ENCODE peak calls at places on chromosomes 4 and X, in six cellular contexts. One of them, this sample, is unnamed.

GRCh38 chrX:50971390-50971789 is 60.9 kb downstream of the BMP15 start:
- DNase-seq in glutamatergic neuron: no peak
- DNase-seq in cardiac fibroblast: peak; percentile 0
- DNase-seq in stimulated activated CD8-positive, alpha-beta memory T cell treated with anti-CD3 and anti-CD28 coated beads, Interleukin-7, amount 100 ng/mL, for 24 hours: no peak
- DNase-seq in stimulated activated CD4-positive, alpha-beta T cell treated with anti-CD3 and anti-CD28 coated beads, Interleukin-4, amount 100 ng/mL, for 4 hours: no peak
- DNase-seq in endodermal cell: no peak
- DNase-seq in this sample: no peak

GRCh38 chrX:132837971-132838370 is 120.5 kb downstream of the HS6ST2 start:
- DNase-seq in glutamatergic neuron: no peak
- DNase-seq in cardiac fibroblast: no peak
- DNase-seq in stimulated activated CD8-positive, alpha-beta memory T cell treated with anti-CD3 and anti-CD28 coated beads, Interleukin-7, amount 100 ng/mL, for 24 hours: no peak
- DNase-seq in stimulated activated CD4-positive, alpha-beta T cell treated with anti-CD3 and anti-CD28 coated beads, Interleukin-4, amount 100 ng/mL, for 4 hours: no peak
- DNase-seq in endodermal cell: no peak
- DNase-seq in this sample: no peak

GRCh38 chrX:11435568-11435967 is 142.4 kb downstream of the AMELX start:
- DNase-seq in glutamatergic neuron: no peak
- DNase-seq in cardiac fibroblast: peak; percentile 88
- DNase-seq in stimulated activated CD8-positive, alpha-beta memory T cell treated with anti-CD3 and anti-CD28 coated beads, Interleukin-7, amount 100 ng/mL, for 24 hours: no peak
- DNase-seq in stimulated activated CD4-positive, alpha-beta T cell treated with anti-CD3 and anti-CD28 coated beads, Interleukin-4, amount 100 ng/mL, for 4 hours: no peak
- DNase-seq in endodermal cell: no peak
- DNase-seq in this sample: no peak

GRCh38 chr4:124509151-124509550 is 203.4 kb downstream of the ANKRD50 start:
- DNase-seq in glutamatergic neuron: no peak
- DNase-seq in cardiac fibroblast: no peak
- DNase-seq in stimulated activated CD8-positive, alpha-beta memory T cell treated with anti-CD3 and anti-CD28 coated beads, Interleukin-7, amount 100 ng/mL, for 24 hours: no peak
- DNase-seq in stimulated activated CD4-positive, alpha-beta T cell treated with anti-CD3 and anti-CD28 coated beads, Interleukin-4, amount 100 ng/mL, for 4 hours: no peak
- DNase-seq in endodermal cell: no peak
- DNase-seq in this sample: no peak

GRCh38 chr4:138972956-138973819 is 42.4 kb upstream of the NOCT start:
- DNase-seq in glutamatergic neuron: peak; percentile 26
- DNase-seq in cardiac fibroblast: no peak
- DNase-seq in stimulated activated CD8-positive, alpha-beta memory T cell treated with anti-CD3 and anti-CD28 coated beads, Interleukin-7, amount 100 ng/mL, for 24 hours: no peak
- DNase-seq in stimulated activated CD4-positive, alpha-beta T cell treated with anti-CD3 and anti-CD28 coated beads, Interleukin-4, amount 100 ng/mL, for 4 hours: no peak
- DNase-seq in endodermal cell: peak; percentile 83
- DNase-seq in this sample: no peak

GRCh38 chr4:95742179-95742578 is 97.7 kb upstream of the PDHA2 start:
- DNase-seq in glutamatergic neuron: no peak
- DNase-seq in cardiac fibroblast: no peak
- DNase-seq in stimulated activated CD8-positive, alpha-beta memory T cell treated with anti-CD3 and anti-CD28 coated beads, Interleukin-7, amount 100 ng/mL, for 24 hours: no peak
- DNase-seq in stimulated activated CD4-positive, alpha-beta T cell treated with anti-CD3 and anti-CD28 coated beads, Interleukin-4, amount 100 ng/mL, for 4 hours: no peak
- DNase-seq in endodermal cell: no peak
- DNase-seq in this sample: no peak

GRCh38 chrX:20080277-20080676 is 36.4 kb downstream of the MAP7D2 start:
- DNase-seq in glutamatergic neuron: no peak
- DNase-seq in cardiac fibroblast: no peak
- DNase-seq in stimulated activated CD8-positive, alpha-beta memory T cell treated with anti-CD3 and anti-CD28 coated beads, Interleukin-7, amount 100 ng/mL, for 24 hours: no peak
- DNase-seq in stimulated activated CD4-positive, alpha-beta T cell treated with anti-CD3 and anti-CD28 coated beads, Interleukin-4, amount 100 ng/mL, for 4 hours: no peak
- DNase-seq in endodermal cell: no peak
- DNase-seq in this sample: no peak

GRCh38 chr4:7964890-7965662 is 25.4 kb upstream of the AFAP1 start:
- DNase-seq in glutamatergic neuron: no peak
- DNase-seq in cardiac fibroblast: peak; percentile 91
- DNase-seq in stimulated activated CD8-positive, alpha-beta memory T cell treated with anti-CD3 and anti-CD28 coated beads, Interleukin-7, amount 100 ng/mL, for 24 hours: no peak
- DNase-seq in stimulated activated CD4-positive, alpha-beta T cell treated with anti-CD3 and anti-CD28 coated beads, Interleukin-4, amount 100 ng/mL, for 4 hours: peak; percentile 57
- DNase-seq in endodermal cell: peak; percentile 68
- DNase-seq in this sample: no peak

GRCh38 chr4:146143888-146144287 is 31.6 kb upstream of the LSM6 start:
- DNase-seq in glutamatergic neuron: no peak
- DNase-seq in cardiac fibroblast: no peak
- DNase-seq in stimulated activated CD8-positive, alpha-beta memory T cell treated with anti-CD3 and anti-CD28 coated beads, Interleukin-7, amount 100 ng/mL, for 24 hours: no peak
- DNase-seq in stimulated activated CD4-positive, alpha-beta T cell treated with anti-CD3 and anti-CD28 coated beads, Interleukin-4, amount 100 ng/mL, for 4 hours: no peak
- DNase-seq in endodermal cell: no peak
- DNase-seq in this sample: no peak

GRCh38 chr4:26150948-26151347 is 169.9 kb upstream of the RBPJ start:
- DNase-seq in glutamatergic neuron: no peak
- DNase-seq in cardiac fibroblast: peak; percentile 28
- DNase-seq in stimulated activated CD8-positive, alpha-beta memory T cell treated with anti-CD3 and anti-CD28 coated beads, Interleukin-7, amount 100 ng/mL, for 24 hours: no peak
- DNase-seq in stimulated activated CD4-positive, alpha-beta T cell treated with anti-CD3 and anti-CD28 coated beads, Interleukin-4, amount 100 ng/mL, for 4 hours: peak; percentile 36
- DNase-seq in endodermal cell: no peak
- DNase-seq in this sample: no peak

GRCh38 chr4:152422817-152423320 is 113.0 kb downstream of the FBXW7 start:
- DNase-seq in glutamatergic neuron: no peak
- DNase-seq in cardiac fibroblast: no peak
- DNase-seq in stimulated activated CD8-positive, alpha-beta memory T cell treated with anti-CD3 and anti-CD28 coated beads, Interleukin-7, amount 100 ng/mL, for 24 hours: no peak
- DNase-seq in stimulated activated CD4-positive, alpha-beta T cell treated with anti-CD3 and anti-CD28 coated beads, Interleukin-4, amount 100 ng/mL, for 4 hours: no peak
- DNase-seq in endodermal cell: no peak
- DNase-seq in this sample: no peak

GRCh38 chrX:386768-387575 is at the start of gene PPP2R3B:
- DNase-seq in glutamatergic neuron: peak; percentile 99
- DNase-seq in cardiac fibroblast: peak; percentile 99
- DNase-seq in stimulated activated CD8-positive, alpha-beta memory T cell treated with anti-CD3 and anti-CD28 coated beads, Interleukin-7, amount 100 ng/mL, for 24 hours: peak; percentile 96
- DNase-seq in stimulated activated CD4-positive, alpha-beta T cell treated with anti-CD3 and anti-CD28 coated beads, Interleukin-4, amount 100 ng/mL, for 4 hours: peak; percentile 99
- DNase-seq in endodermal cell: peak; percentile 99
- DNase-seq in this sample: peak; percentile 94

GRCh38 chr4:536351-536972 is 37.5 kb downstream of the PIGG start:
- DNase-seq in glutamatergic neuron: no peak
- DNase-seq in cardiac fibroblast: no peak
- DNase-seq in stimulated activated CD8-positive, alpha-beta memory T cell treated with anti-CD3 and anti-CD28 coated beads, Interleukin-7, amount 100 ng/mL, for 24 hours: no peak
- DNase-seq in stimulated activated CD4-positive, alpha-beta T cell treated with anti-CD3 and anti-CD28 coated beads, Interleukin-4, amount 100 ng/mL, for 4 hours: no peak
- DNase-seq in endodermal cell: no peak
- DNase-seq in this sample: no peak

GRCh38 chr4:40606239-40606767 is 23.4 kb downstream of the RBM47 start:
- DNase-seq in glutamatergic neuron: no peak
- DNase-seq in cardiac fibroblast: no peak
- DNase-seq in stimulated activated CD8-positive, alpha-beta memory T cell treated with anti-CD3 and anti-CD28 coated beads, Interleukin-7, amount 100 ng/mL, for 24 hours: no peak
- DNase-seq in stimulated activated CD4-positive, alpha-beta T cell treated with anti-CD3 and anti-CD28 coated beads, Interleukin-4, amount 100 ng/mL, for 4 hours: no peak
- DNase-seq in endodermal cell: peak; percentile 65
- DNase-seq in this sample: no peak

GRCh38 chrX:19017271-19017670 is 33.4 kb upstream of the PHKA2 start:
- DNase-seq in glutamatergic neuron: peak; percentile 28
- DNase-seq in cardiac fibroblast: peak; percentile 25
- DNase-seq in stimulated activated CD8-positive, alpha-beta memory T cell treated with anti-CD3 and anti-CD28 coated beads, Interleukin-7, amount 100 ng/mL, for 24 hours: no peak
- DNase-seq in stimulated activated CD4-positive, alpha-beta T cell treated with anti-CD3 and anti-CD28 coated beads, Interleukin-4, amount 100 ng/mL, for 4 hours: no peak
- DNase-seq in endodermal cell: peak; percentile 70
- DNase-seq in this sample: peak; percentile 54

GRCh38 chr4:24778427-24779225 is 16.7 kb upstream of the SOD3 start:
- DNase-seq in glutamatergic neuron: no peak
- DNase-seq in cardiac fibroblast: peak; percentile 99
- DNase-seq in stimulated activated CD8-positive, alpha-beta memory T cell treated with anti-CD3 and anti-CD28 coated beads, Interleukin-7, amount 100 ng/mL, for 24 hours: no peak
- DNase-seq in stimulated activated CD4-positive, alpha-beta T cell treated with anti-CD3 and anti-CD28 coated beads, Interleukin-4, amount 100 ng/mL, for 4 hours: no peak
- DNase-seq in endodermal cell: no peak
- DNase-seq in this sample: no peak

GRCh38 chr4:98626350-98626749 is 32.1 kb downstream of the TSPAN5 start:
- DNase-seq in glutamatergic neuron: no peak
- DNase-seq in cardiac fibroblast: peak; percentile 88
- DNase-seq in stimulated activated CD8-positive, alpha-beta memory T cell treated with anti-CD3 and anti-CD28 coated beads, Interleukin-7, amount 100 ng/mL, for 24 hours: no peak
- DNase-seq in stimulated activated CD4-positive, alpha-beta T cell treated with anti-CD3 and anti-CD28 coated beads, Interleukin-4, amount 100 ng/mL, for 4 hours: no peak
- DNase-seq in endodermal cell: peak; percentile 84
- DNase-seq in this sample: no peak

GRCh38 chr4:185903205-185903604 is 91.2 kb upstream of the SORBS2 start:
- DNase-seq in glutamatergic neuron: no peak
- DNase-seq in cardiac fibroblast: no peak
- DNase-seq in stimulated activated CD8-positive, alpha-beta memory T cell treated with anti-CD3 and anti-CD28 coated beads, Interleukin-7, amount 100 ng/mL, for 24 hours: no peak
- DNase-seq in stimulated activated CD4-positive, alpha-beta T cell treated with anti-CD3 and anti-CD28 coated beads, Interleukin-4, amount 100 ng/mL, for 4 hours: no peak
- DNase-seq in endodermal cell: no peak
- DNase-seq in this sample: no peak

GRCh38 chr4:146699910-146700309 is 61.2 kb downstream of the POU4F2 start:
- DNase-seq in glutamatergic neuron: no peak
- DNase-seq in cardiac fibroblast: no peak
- DNase-seq in stimulated activated CD8-positive, alpha-beta memory T cell treated with anti-CD3 and anti-CD28 coated beads, Interleukin-7, amount 100 ng/mL, for 24 hours: no peak
- DNase-seq in stimulated activated CD4-positive, alpha-beta T cell treated with anti-CD3 and anti-CD28 coated beads, Interleukin-4, amount 100 ng/mL, for 4 hours: no peak
- DNase-seq in endodermal cell: no peak
- DNase-seq in this sample: no peak

GRCh38 chrX:46922601-46923000 is 10.4 kb downstream of the JADE3 start:
- DNase-seq in glutamatergic neuron: no peak
- DNase-seq in cardiac fibroblast: no peak
- DNase-seq in stimulated activated CD8-positive, alpha-beta memory T cell treated with anti-CD3 and anti-CD28 coated beads, Interleukin-7, amount 100 ng/mL, for 24 hours: no peak
- DNase-seq in stimulated activated CD4-positive, alpha-beta T cell treated with anti-CD3 and anti-CD28 coated beads, Interleukin-4, amount 100 ng/mL, for 4 hours: no peak
- DNase-seq in endodermal cell: no peak
- DNase-seq in this sample: no peak

GRCh38 chr4:14908635-14909034 is 93.6 kb upstream of the CPEB2 start:
- DNase-seq in glutamatergic neuron: no peak
- DNase-seq in cardiac fibroblast: no peak
- DNase-seq in stimulated activated CD8-positive, alpha-beta memory T cell treated with anti-CD3 and anti-CD28 coated beads, Interleukin-7, amount 100 ng/mL, for 24 hours: no peak
- DNase-seq in stimulated activated CD4-positive, alpha-beta T cell treated with anti-CD3 and anti-CD28 coated beads, Interleukin-4, amount 100 ng/mL, for 4 hours: no peak
- DNase-seq in endodermal cell: no peak
- DNase-seq in this sample: no peak

GRCh38 chrX:150258463-150259430 is 104.4 kb upstream of the MAMLD1 start:
- DNase-seq in glutamatergic neuron: no peak
- DNase-seq in cardiac fibroblast: peak; percentile 5
- DNase-seq in stimulated activated CD8-positive, alpha-beta memory T cell treated with anti-CD3 and anti-CD28 coated beads, Interleukin-7, amount 100 ng/mL, for 24 hours: no peak
- DNase-seq in stimulated activated CD4-positive, alpha-beta T cell treated with anti-CD3 and anti-CD28 coated beads, Interleukin-4, amount 100 ng/mL, for 4 hours: no peak
- DNase-seq in endodermal cell: peak; percentile 29
- DNase-seq in this sample: no peak

GRCh38 chrX:100650841-100651240 is 6.8 kb downstream of the SRPX2 start:
- DNase-seq in glutamatergic neuron: no peak
- DNase-seq in cardiac fibroblast: no peak
- DNase-seq in stimulated activated CD8-positive, alpha-beta memory T cell treated with anti-CD3 and anti-CD28 coated beads, Interleukin-7, amount 100 ng/mL, for 24 hours: no peak
- DNase-seq in stimulated activated CD4-positive, alpha-beta T cell treated with anti-CD3 and anti-CD28 coated beads, Interleukin-4, amount 100 ng/mL, for 4 hours: no peak
- DNase-seq in endodermal cell: no peak
- DNase-seq in this sample: no peak

GRCh38 chr4:42280327-42281095 is 116.8 kb upstream of the SHISA3 start:
- DNase-seq in glutamatergic neuron: no peak
- DNase-seq in cardiac fibroblast: peak; percentile 41
- DNase-seq in stimulated activated CD8-positive, alpha-beta memory T cell treated with anti-CD3 and anti-CD28 coated beads, Interleukin-7, amount 100 ng/mL, for 24 hours: no peak
- DNase-seq in stimulated activated CD4-positive, alpha-beta T cell treated with anti-CD3 and anti-CD28 coated beads, Interleukin-4, amount 100 ng/mL, for 4 hours: no peak
- DNase-seq in endodermal cell: peak; percentile 58
- DNase-seq in this sample: peak; percentile 55

GRCh38 chrX:136476501-136476900 is 11.2 kb upstream of the BRS3 start:
- DNase-seq in glutamatergic neuron: no peak
- DNase-seq in cardiac fibroblast: no peak
- DNase-seq in stimulated activated CD8-positive, alpha-beta memory T cell treated with anti-CD3 and anti-CD28 coated beads, Interleukin-7, amount 100 ng/mL, for 24 hours: no peak
- DNase-seq in stimulated activated CD4-positive, alpha-beta T cell treated with anti-CD3 and anti-CD28 coated beads, Interleukin-4, amount 100 ng/mL, for 4 hours: no peak
- DNase-seq in endodermal cell: no peak
- DNase-seq in this sample: no peak

GRCh38 chr4:15343581-15343980 is 84.3 kb upstream of the C1QTNF7 start:
- DNase-seq in glutamatergic neuron: no peak
- DNase-seq in cardiac fibroblast: no peak
- DNase-seq in stimulated activated CD8-positive, alpha-beta memory T cell treated with anti-CD3 and anti-CD28 coated beads, Interleukin-7, amount 100 ng/mL, for 24 hours: no peak
- DNase-seq in stimulated activated CD4-positive, alpha-beta T cell treated with anti-CD3 and anti-CD28 coated beads, Interleukin-4, amount 100 ng/mL, for 4 hours: no peak
- DNase-seq in endodermal cell: no peak
- DNase-seq in this sample: no peak

GRCh38 chr4:184756399-184756798 is 22.5 kb upstream of the CENPU start:
- DNase-seq in glutamatergic neuron: no peak
- DNase-seq in cardiac fibroblast: peak; percentile 90
- DNase-seq in stimulated activated CD8-positive, alpha-beta memory T cell treated with anti-CD3 and anti-CD28 coated beads, Interleukin-7, amount 100 ng/mL, for 24 hours: no peak
- DNase-seq in stimulated activated CD4-positive, alpha-beta T cell treated with anti-CD3 and anti-CD28 coated beads, Interleukin-4, amount 100 ng/mL, for 4 hours: no peak
- DNase-seq in endodermal cell: no peak
- DNase-seq in this sample: no peak

GRCh38 chr4:72613959-72614358 is 44.9 kb upstream of the ADAMTS3 start:
- DNase-seq in glutamatergic neuron: no peak
- DNase-seq in cardiac fibroblast: no peak
- DNase-seq in stimulated activated CD8-positive, alpha-beta memory T cell treated with anti-CD3 and anti-CD28 coated beads, Interleukin-7, amount 100 ng/mL, for 24 hours: no peak
- DNase-seq in stimulated activated CD4-positive, alpha-beta T cell treated with anti-CD3 and anti-CD28 coated beads, Interleukin-4, amount 100 ng/mL, for 4 hours: no peak
- DNase-seq in endodermal cell: no peak
- DNase-seq in this sample: no peak

GRCh38 chr4:149887091-149887490 is 71.4 kb upstream of the IQCM start:
- DNase-seq in glutamatergic neuron: no peak
- DNase-seq in cardiac fibroblast: no peak
- DNase-seq in stimulated activated CD8-positive, alpha-beta memory T cell treated with anti-CD3 and anti-CD28 coated beads, Interleukin-7, amount 100 ng/mL, for 24 hours: no peak
- DNase-seq in stimulated activated CD4-positive, alpha-beta T cell treated with anti-CD3 and anti-CD28 coated beads, Interleukin-4, amount 100 ng/mL, for 4 hours: no peak
- DNase-seq in endodermal cell: no peak
- DNase-seq in this sample: no peak

GRCh38 chr4:163523791-163524365 is 29.4 kb downstream of the TMA16 start:
- DNase-seq in glutamatergic neuron: no peak
- DNase-seq in cardiac fibroblast: no peak
- DNase-seq in stimulated activated CD8-positive, alpha-beta memory T cell treated with anti-CD3 and anti-CD28 coated beads, Interleukin-7, amount 100 ng/mL, for 24 hours: no peak
- DNase-seq in stimulated activated CD4-positive, alpha-beta T cell treated with anti-CD3 and anti-CD28 coated beads, Interleukin-4, amount 100 ng/mL, for 4 hours: no peak
- DNase-seq in endodermal cell: no peak
- DNase-seq in this sample: no peak

GRCh38 chr4:24405356-24405755 is 179.0 kb downstream of the DHX15 start:
- DNase-seq in glutamatergic neuron: no peak
- DNase-seq in cardiac fibroblast: no peak
- DNase-seq in stimulated activated CD8-positive, alpha-beta memory T cell treated with anti-CD3 and anti-CD28 coated beads, Interleukin-7, amount 100 ng/mL, for 24 hours: no peak
- DNase-seq in stimulated activated CD4-positive, alpha-beta T cell treated with anti-CD3 and anti-CD28 coated beads, Interleukin-4, amount 100 ng/mL, for 4 hours: no peak
- DNase-seq in endodermal cell: no peak
- DNase-seq in this sample: no peak

GRCh38 chrX:19829817-19830216 is 57.6 kb downstream of the SH3KBP1 start:
- DNase-seq in glutamatergic neuron: no peak
- DNase-seq in cardiac fibroblast: no peak
- DNase-seq in stimulated activated CD8-positive, alpha-beta memory T cell treated with anti-CD3 and anti-CD28 coated beads, Interleukin-7, amount 100 ng/mL, for 24 hours: no peak
- DNase-seq in stimulated activated CD4-positive, alpha-beta T cell treated with anti-CD3 and anti-CD28 coated beads, Interleukin-4, amount 100 ng/mL, for 4 hours: no peak
- DNase-seq in endodermal cell: no peak
- DNase-seq in this sample: no peak

GRCh38 chrX:120262781-120263719 is 12.4 kb downstream of the ZBTB33 start:
- DNase-seq in glutamatergic neuron: peak; percentile 40
- DNase-seq in cardiac fibroblast: no peak
- DNase-seq in stimulated activated CD8-positive, alpha-beta memory T cell treated with anti-CD3 and anti-CD28 coated beads, Interleukin-7, amount 100 ng/mL, for 24 hours: no peak
- DNase-seq in stimulated activated CD4-positive, alpha-beta T cell treated with anti-CD3 and anti-CD28 coated beads, Interleukin-4, amount 100 ng/mL, for 4 hours: no peak
- DNase-seq in endodermal cell: peak; percentile 57
- DNase-seq in this sample: no peak

GRCh38 chrX:10526442-10526841 is 93.9 kb downstream of the MID1 start:
- DNase-seq in glutamatergic neuron: no peak
- DNase-seq in cardiac fibroblast: no peak
- DNase-seq in stimulated activated CD8-positive, alpha-beta memory T cell treated with anti-CD3 and anti-CD28 coated beads, Interleukin-7, amount 100 ng/mL, for 24 hours: no peak
- DNase-seq in stimulated activated CD4-positive, alpha-beta T cell treated with anti-CD3 and anti-CD28 coated beads, Interleukin-4, amount 100 ng/mL, for 4 hours: no peak
- DNase-seq in endodermal cell: no peak
- DNase-seq in this sample: no peak

GRCh38 chr4:5156677-5157076 is 105.4 kb downstream of the STK32B start:
- DNase-seq in glutamatergic neuron: no peak
- DNase-seq in cardiac fibroblast: no peak
- DNase-seq in stimulated activated CD8-positive, alpha-beta memory T cell treated with anti-CD3 and anti-CD28 coated beads, Interleukin-7, amount 100 ng/mL, for 24 hours: no peak
- DNase-seq in stimulated activated CD4-positive, alpha-beta T cell treated with anti-CD3 and anti-CD28 coated beads, Interleukin-4, amount 100 ng/mL, for 4 hours: no peak
- DNase-seq in endodermal cell: no peak
- DNase-seq in this sample: no peak

GRCh38 chrX:153765138-153766079 is 1.4 kb downstream of the PLXNB3 start:
- DNase-seq in glutamatergic neuron: peak; percentile 14
- DNase-seq in cardiac fibroblast: peak; percentile 21
- DNase-seq in stimulated activated CD8-positive, alpha-beta memory T cell treated with anti-CD3 and anti-CD28 coated beads, Interleukin-7, amount 100 ng/mL, for 24 hours: no peak
- DNase-seq in stimulated activated CD4-positive, alpha-beta T cell treated with anti-CD3 and anti-CD28 coated beads, Interleukin-4, amount 100 ng/mL, for 4 hours: no peak
- DNase-seq in endodermal cell: peak; percentile 47
- DNase-seq in this sample: peak; percentile 60

GRCh38 chr4:165813606-165814005 is 59.4 kb upstream of the TLL1 start:
- DNase-seq in glutamatergic neuron: no peak
- DNase-seq in cardiac fibroblast: no peak
- DNase-seq in stimulated activated CD8-positive, alpha-beta memory T cell treated with anti-CD3 and anti-CD28 coated beads, Interleukin-7, amount 100 ng/mL, for 24 hours: no peak
- DNase-seq in stimulated activated CD4-positive, alpha-beta T cell treated with anti-CD3 and anti-CD28 coated beads, Interleukin-4, amount 100 ng/mL, for 4 hours: no peak
- DNase-seq in endodermal cell: no peak
- DNase-seq in this sample: no peak

GRCh38 chrX:24479924-24480722 is 15.0 kb downstream of the PDK3 start:
- DNase-seq in glutamatergic neuron: peak; percentile 18
- DNase-seq in cardiac fibroblast: no peak
- DNase-seq in stimulated activated CD8-positive, alpha-beta memory T cell treated with anti-CD3 and anti-CD28 coated beads, Interleukin-7, amount 100 ng/mL, for 24 hours: peak; percentile 26
- DNase-seq in stimulated activated CD4-positive, alpha-beta T cell treated with anti-CD3 and anti-CD28 coated beads, Interleukin-4, amount 100 ng/mL, for 4 hours: peak; percentile 77
- DNase-seq in endodermal cell: no peak
- DNase-seq in this sample: no peak

GRCh38 chr4:152515678-152516077 is 20.2 kb downstream of the FBXW7 start:
- DNase-seq in glutamatergic neuron: no peak
- DNase-seq in cardiac fibroblast: peak; percentile 59
- DNase-seq in stimulated activated CD8-positive, alpha-beta memory T cell treated with anti-CD3 and anti-CD28 coated beads, Interleukin-7, amount 100 ng/mL, for 24 hours: no peak
- DNase-seq in stimulated activated CD4-positive, alpha-beta T cell treated with anti-CD3 and anti-CD28 coated beads, Interleukin-4, amount 100 ng/mL, for 4 hours: no peak
- DNase-seq in endodermal cell: no peak
- DNase-seq in this sample: no peak

This sample was measured in BE2C.